ENCODE peak calls at places on chromosome 16, in ten cellular contexts. One of them, this sample, is unnamed.

GRCh38 chr16:13070268-13070667 is 168.9 kb downstream of the SHISA9 start:
- DNase-seq in HS-27A: no peak
- DNase-seq in mucosa of gallbladder: no peak
- DNase-seq in activated CD8-positive, alpha-beta memory T cell treated with anti-CD3 and anti-CD28 coated beads for 4 hours: no peak
- DNase-seq in stimulated activated naive CD8-positive, alpha-beta T cell treated with anti-CD3 and anti-CD28 coated beads, Interleukin-15, amount 100 ng/mL, for 72 hours: no peak
- DNase-seq in heart right ventricle: no peak
- DNase-seq in activated T-cell treated with anti-CD3 and anti-CD28 coated beads for 1 hour: no peak
- DNase-seq in DMS79 treated with DMSO at 0.1 percent for 48 hours: no peak
- DNase-seq in activated naive CD4-positive, alpha-beta T cell treated with anti-CD3 and anti-CD28 coated beads, Interleukin-2, amount 10 ng/mL, durations not matched to agents 7 days and 5 days: no peak
- DNase-seq in NCI-H1694: no peak
- DNase-seq in this sample: no peak

GRCh38 chr16:16042076-16042475 is 92.7 kb downstream of the ABCC1 start:
- DNase-seq in mucosa of gallbladder: peak
- DNase-seq in activated T-cell treated with anti-CD3 and anti-CD28 coated beads for 1 hour: no peak
- DNase-seq in activated CD8-positive, alpha-beta memory T cell treated with anti-CD3 and anti-CD28 coated beads for 4 hours: no peak
- DNase-seq in activated naive CD4-positive, alpha-beta T cell treated with anti-CD3 and anti-CD28 coated beads, Interleukin-2, amount 10 ng/mL, durations not matched to agents 7 days and 5 days: no peak
- DNase-seq in heart right ventricle: peak
- DNase-seq in NCI-H1694: peak
- DNase-seq in DMS79 treated with DMSO at 0.1 percent for 48 hours: no peak
- DNase-seq in HS-27A: peak
- DNase-seq in stimulated activated naive CD8-positive, alpha-beta T cell treated with anti-CD3 and anti-CD28 coated beads, Interleukin-15, amount 100 ng/mL, for 72 hours: no peak
- DNase-seq in this sample: no peak

GRCh38 chr16:49788505-49788904 is 67.4 kb downstream of the ZNF423 start:
- DNase-seq in activated CD8-positive, alpha-beta memory T cell treated with anti-CD3 and anti-CD28 coated beads for 4 hours: no peak
- DNase-seq in activated T-cell treated with anti-CD3 and anti-CD28 coated beads for 1 hour: no peak
- DNase-seq in heart right ventricle: peak
- DNase-seq in activated naive CD4-positive, alpha-beta T cell treated with anti-CD3 and anti-CD28 coated beads, Interleukin-2, amount 10 ng/mL, durations not matched to agents 7 days and 5 days: no peak
- DNase-seq in NCI-H1694: no peak
- DNase-seq in mucosa of gallbladder: no peak
- DNase-seq in stimulated activated naive CD8-positive, alpha-beta T cell treated with anti-CD3 and anti-CD28 coated beads, Interleukin-15, amount 100 ng/mL, for 72 hours: no peak
- DNase-seq in HS-27A: no peak
- DNase-seq in DMS79 treated with DMSO at 0.1 percent for 48 hours: no peak
- DNase-seq in this sample: no peak

GRCh38 chr16:50323335-50324011 is 45.3 kb downstream of the BRD7 start:
- DNase-seq in mucosa of gallbladder: no peak
- DNase-seq in activated T-cell treated with anti-CD3 and anti-CD28 coated beads for 1 hour: no peak
- DNase-seq in activated CD8-positive, alpha-beta memory T cell treated with anti-CD3 and anti-CD28 coated beads for 4 hours: no peak
- DNase-seq in activated naive CD4-positive, alpha-beta T cell treated with anti-CD3 and anti-CD28 coated beads, Interleukin-2, amount 10 ng/mL, durations not matched to agents 7 days and 5 days: no peak
- DNase-seq in DMS79 treated with DMSO at 0.1 percent for 48 hours: no peak
- DNase-seq in heart right ventricle: no peak
- DNase-seq in NCI-H1694: peak
- DNase-seq in HS-27A: no peak
- DNase-seq in stimulated activated naive CD8-positive, alpha-beta T cell treated with anti-CD3 and anti-CD28 coated beads, Interleukin-15, amount 100 ng/mL, for 72 hours: no peak
- DNase-seq in this sample: no peak

GRCh38 chr16:69040144-69040909 is 65.1 kb upstream of the HAS3 start:
- DNase-seq in mucosa of gallbladder: peak
- DNase-seq in activated CD8-positive, alpha-beta memory T cell treated with anti-CD3 and anti-CD28 coated beads for 4 hours: no peak
- DNase-seq in HS-27A: no peak
- DNase-seq in activated T-cell treated with anti-CD3 and anti-CD28 coated beads for 1 hour: no peak
- DNase-seq in activated naive CD4-positive, alpha-beta T cell treated with anti-CD3 and anti-CD28 coated beads, Interleukin-2, amount 10 ng/mL, durations not matched to agents 7 days and 5 days: no peak
- DNase-seq in heart right ventricle: no peak
- DNase-seq in NCI-H1694: no peak
- DNase-seq in stimulated activated naive CD8-positive, alpha-beta T cell treated with anti-CD3 and anti-CD28 coated beads, Interleukin-15, amount 100 ng/mL, for 72 hours: no peak
- DNase-seq in DMS79 treated with DMSO at 0.1 percent for 48 hours: no peak
- DNase-seq in this sample: no peak

GRCh38 chr16:29675811-29676643 is 3.0 kb upstream of the QPRT start:
- DNase-seq in activated naive CD4-positive, alpha-beta T cell treated with anti-CD3 and anti-CD28 coated beads, Interleukin-2, amount 10 ng/mL, durations not matched to agents 7 days and 5 days: peak
- DNase-seq in activated T-cell treated with anti-CD3 and anti-CD28 coated beads for 1 hour: no peak
- DNase-seq in HS-27A: no peak
- DNase-seq in mucosa of gallbladder: no peak
- DNase-seq in activated CD8-positive, alpha-beta memory T cell treated with anti-CD3 and anti-CD28 coated beads for 4 hours: no peak
- DNase-seq in heart right ventricle: no peak
- DNase-seq in NCI-H1694: no peak
- DNase-seq in stimulated activated naive CD8-positive, alpha-beta T cell treated with anti-CD3 and anti-CD28 coated beads, Interleukin-15, amount 100 ng/mL, for 72 hours: no peak
- DNase-seq in DMS79 treated with DMSO at 0.1 percent for 48 hours: no peak
- DNase-seq in this sample: no peak

GRCh38 chr16:3718019-3718391 is 681 bp upstream of the TRAP1 start:
- DNase-seq in activated naive CD4-positive, alpha-beta T cell treated with anti-CD3 and anti-CD28 coated beads, Interleukin-2, amount 10 ng/mL, durations not matched to agents 7 days and 5 days: no peak
- DNase-seq in activated CD8-positive, alpha-beta memory T cell treated with anti-CD3 and anti-CD28 coated beads for 4 hours: no peak
- DNase-seq in activated T-cell treated with anti-CD3 and anti-CD28 coated beads for 1 hour: no peak
- DNase-seq in mucosa of gallbladder: no peak
- DNase-seq in HS-27A: no peak
- DNase-seq in DMS79 treated with DMSO at 0.1 percent for 48 hours: no peak
- DNase-seq in stimulated activated naive CD8-positive, alpha-beta T cell treated with anti-CD3 and anti-CD28 coated beads, Interleukin-15, amount 100 ng/mL, for 72 hours: no peak
- DNase-seq in heart right ventricle: no peak
- DNase-seq in NCI-H1694: no peak
- DNase-seq in this sample: no peak

GRCh38 chr16:75385507-75386152 is 47.7 kb downstream of the CFDP1 start:
- DNase-seq in stimulated activated naive CD8-positive, alpha-beta T cell treated with anti-CD3 and anti-CD28 coated beads, Interleukin-15, amount 100 ng/mL, for 72 hours: no peak
- DNase-seq in activated naive CD4-positive, alpha-beta T cell treated with anti-CD3 and anti-CD28 coated beads, Interleukin-2, amount 10 ng/mL, durations not matched to agents 7 days and 5 days: no peak
- DNase-seq in NCI-H1694: peak
- DNase-seq in HS-27A: peak
- DNase-seq in DMS79 treated with DMSO at 0.1 percent for 48 hours: peak
- DNase-seq in mucosa of gallbladder: no peak
- DNase-seq in heart right ventricle: no peak
- DNase-seq in activated CD8-positive, alpha-beta memory T cell treated with anti-CD3 and anti-CD28 coated beads for 4 hours: no peak
- DNase-seq in activated T-cell treated with anti-CD3 and anti-CD28 coated beads for 1 hour: no peak
- DNase-seq in this sample: no peak

GRCh38 chr16:11152205-11152604 is 103.8 kb downstream of the SOCS1 start:
- DNase-seq in HS-27A: no peak
- DNase-seq in heart right ventricle: no peak
- DNase-seq in activated T-cell treated with anti-CD3 and anti-CD28 coated beads for 1 hour: no peak
- DNase-seq in DMS79 treated with DMSO at 0.1 percent for 48 hours: no peak
- DNase-seq in mucosa of gallbladder: no peak
- DNase-seq in NCI-H1694: peak
- DNase-seq in activated naive CD4-positive, alpha-beta T cell treated with anti-CD3 and anti-CD28 coated beads, Interleukin-2, amount 10 ng/mL, durations not matched to agents 7 days and 5 days: no peak
- DNase-seq in stimulated activated naive CD8-positive, alpha-beta T cell treated with anti-CD3 and anti-CD28 coated beads, Interleukin-15, amount 100 ng/mL, for 72 hours: no peak
- DNase-seq in activated CD8-positive, alpha-beta memory T cell treated with anti-CD3 and anti-CD28 coated beads for 4 hours: no peak
- DNase-seq in this sample: no peak

GRCh38 chr16:10683160-10683559 is 11.6 kb downstream of the TEKT5 start:
- DNase-seq in DMS79 treated with DMSO at 0.1 percent for 48 hours: no peak
- DNase-seq in HS-27A: no peak
- DNase-seq in activated T-cell treated with anti-CD3 and anti-CD28 coated beads for 1 hour: no peak
- DNase-seq in heart right ventricle: peak
- DNase-seq in stimulated activated naive CD8-positive, alpha-beta T cell treated with anti-CD3 and anti-CD28 coated beads, Interleukin-15, amount 100 ng/mL, for 72 hours: no peak
- DNase-seq in mucosa of gallbladder: no peak
- DNase-seq in activated CD8-positive, alpha-beta memory T cell treated with anti-CD3 and anti-CD28 coated beads for 4 hours: no peak
- DNase-seq in activated naive CD4-positive, alpha-beta T cell treated with anti-CD3 and anti-CD28 coated beads, Interleukin-2, amount 10 ng/mL, durations not matched to agents 7 days and 5 days: no peak
- DNase-seq in NCI-H1694: peak
- DNase-seq in this sample: no peak

GRCh38 chr16:87505834-87506233 is 13.0 kb upstream of the ZCCHC14 start:
- DNase-seq in activated T-cell treated with anti-CD3 and anti-CD28 coated beads for 1 hour: no peak
- DNase-seq in activated naive CD4-positive, alpha-beta T cell treated with anti-CD3 and anti-CD28 coated beads, Interleukin-2, amount 10 ng/mL, durations not matched to agents 7 days and 5 days: no peak
- DNase-seq in mucosa of gallbladder: no peak
- DNase-seq in NCI-H1694: no peak
- DNase-seq in DMS79 treated with DMSO at 0.1 percent for 48 hours: no peak
- DNase-seq in stimulated activated naive CD8-positive, alpha-beta T cell treated with anti-CD3 and anti-CD28 coated beads, Interleukin-15, amount 100 ng/mL, for 72 hours: no peak
- DNase-seq in heart right ventricle: no peak
- DNase-seq in activated CD8-positive, alpha-beta memory T cell treated with anti-CD3 and anti-CD28 coated beads for 4 hours: no peak
- DNase-seq in HS-27A: no peak
- DNase-seq in this sample: no peak

GRCh38 chr16:56859636-56860035 is 5.4 kb upstream of the SLC12A3 start:
- DNase-seq in HS-27A: no peak
- DNase-seq in activated T-cell treated with anti-CD3 and anti-CD28 coated beads for 1 hour: no peak
- DNase-seq in heart right ventricle: no peak
- DNase-seq in mucosa of gallbladder: no peak
- DNase-seq in stimulated activated naive CD8-positive, alpha-beta T cell treated with anti-CD3 and anti-CD28 coated beads, Interleukin-15, amount 100 ng/mL, for 72 hours: no peak
- DNase-seq in DMS79 treated with DMSO at 0.1 percent for 48 hours: no peak
- DNase-seq in activated naive CD4-positive, alpha-beta T cell treated with anti-CD3 and anti-CD28 coated beads, Interleukin-2, amount 10 ng/mL, durations not matched to agents 7 days and 5 days: no peak
- DNase-seq in activated CD8-positive, alpha-beta memory T cell treated with anti-CD3 and anti-CD28 coated beads for 4 hours: no peak
- DNase-seq in NCI-H1694: no peak
- DNase-seq in this sample: no peak

GRCh38 chr16:67198238-67198734 is 645 bp upstream of the ELMO3 start:
- DNase-seq in DMS79 treated with DMSO at 0.1 percent for 48 hours: peak
- DNase-seq in HS-27A: no peak
- DNase-seq in NCI-H1694: peak
- DNase-seq in heart right ventricle: no peak
- DNase-seq in activated naive CD4-positive, alpha-beta T cell treated with anti-CD3 and anti-CD28 coated beads, Interleukin-2, amount 10 ng/mL, durations not matched to agents 7 days and 5 days: peak
- DNase-seq in activated T-cell treated with anti-CD3 and anti-CD28 coated beads for 1 hour: no peak
- DNase-seq in stimulated activated naive CD8-positive, alpha-beta T cell treated with anti-CD3 and anti-CD28 coated beads, Interleukin-15, amount 100 ng/mL, for 72 hours: no peak
- DNase-seq in activated CD8-positive, alpha-beta memory T cell treated with anti-CD3 and anti-CD28 coated beads for 4 hours: no peak
- DNase-seq in mucosa of gallbladder: peak
- DNase-seq in this sample: no peak

GRCh38 chr16:66515543-66516171 is 34.3 kb downstream of the TK2 start:
- DNase-seq in activated naive CD4-positive, alpha-beta T cell treated with anti-CD3 and anti-CD28 coated beads, Interleukin-2, amount 10 ng/mL, durations not matched to agents 7 days and 5 days: peak
- DNase-seq in stimulated activated naive CD8-positive, alpha-beta T cell treated with anti-CD3 and anti-CD28 coated beads, Interleukin-15, amount 100 ng/mL, for 72 hours: peak
- DNase-seq in NCI-H1694: no peak
- DNase-seq in heart right ventricle: no peak
- DNase-seq in HS-27A: peak
- DNase-seq in mucosa of gallbladder: peak
- DNase-seq in DMS79 treated with DMSO at 0.1 percent for 48 hours: no peak
- DNase-seq in activated CD8-positive, alpha-beta memory T cell treated with anti-CD3 and anti-CD28 coated beads for 4 hours: no peak
- DNase-seq in activated T-cell treated with anti-CD3 and anti-CD28 coated beads for 1 hour: no peak
- DNase-seq in this sample: no peak

GRCh38 chr16:15509593-15510520 is 75.5 kb downstream of the BMERB1 start:
- DNase-seq in DMS79 treated with DMSO at 0.1 percent for 48 hours: no peak
- DNase-seq in activated T-cell treated with anti-CD3 and anti-CD28 coated beads for 1 hour: no peak
- DNase-seq in stimulated activated naive CD8-positive, alpha-beta T cell treated with anti-CD3 and anti-CD28 coated beads, Interleukin-15, amount 100 ng/mL, for 72 hours: no peak
- DNase-seq in NCI-H1694: peak
- DNase-seq in activated CD8-positive, alpha-beta memory T cell treated with anti-CD3 and anti-CD28 coated beads for 4 hours: no peak
- DNase-seq in HS-27A: no peak
- DNase-seq in mucosa of gallbladder: no peak
- DNase-seq in heart right ventricle: no peak
- DNase-seq in activated naive CD4-positive, alpha-beta T cell treated with anti-CD3 and anti-CD28 coated beads, Interleukin-2, amount 10 ng/mL, durations not matched to agents 7 days and 5 days: peak
- DNase-seq in this sample: no peak

GRCh38 chr16:56938664-56939513 is 6.9 kb downstream of the HERPUD1 start:
- DNase-seq in DMS79 treated with DMSO at 0.1 percent for 48 hours: peak
- DNase-seq in activated CD8-positive, alpha-beta memory T cell treated with anti-CD3 and anti-CD28 coated beads for 4 hours: no peak
- DNase-seq in activated naive CD4-positive, alpha-beta T cell treated with anti-CD3 and anti-CD28 coated beads, Interleukin-2, amount 10 ng/mL, durations not matched to agents 7 days and 5 days: peak
- DNase-seq in heart right ventricle: no peak
- DNase-seq in HS-27A: no peak
- DNase-seq in mucosa of gallbladder: no peak
- DNase-seq in NCI-H1694: no peak
- DNase-seq in stimulated activated naive CD8-positive, alpha-beta T cell treated with anti-CD3 and anti-CD28 coated beads, Interleukin-15, amount 100 ng/mL, for 72 hours: no peak
- DNase-seq in activated T-cell treated with anti-CD3 and anti-CD28 coated beads for 1 hour: no peak
- DNase-seq in this sample: no peak

GRCh38 chr16:10601444-10602401 is 21.3 kb upstream of the EMP2 start:
- DNase-seq in HS-27A: no peak
- DNase-seq in DMS79 treated with DMSO at 0.1 percent for 48 hours: no peak
- DNase-seq in heart right ventricle: peak
- DNase-seq in NCI-H1694: peak
- DNase-seq in activated T-cell treated with anti-CD3 and anti-CD28 coated beads for 1 hour: no peak
- DNase-seq in activated naive CD4-positive, alpha-beta T cell treated with anti-CD3 and anti-CD28 coated beads, Interleukin-2, amount 10 ng/mL, durations not matched to agents 7 days and 5 days: no peak
- DNase-seq in activated CD8-positive, alpha-beta memory T cell treated with anti-CD3 and anti-CD28 coated beads for 4 hours: no peak
- DNase-seq in stimulated activated naive CD8-positive, alpha-beta T cell treated with anti-CD3 and anti-CD28 coated beads, Interleukin-15, amount 100 ng/mL, for 72 hours: no peak
- DNase-seq in mucosa of gallbladder: no peak
- DNase-seq in this sample: no peak

GRCh38 chr16:22232277-22233049 is 26.4 kb downstream of the EEF2K start:
- DNase-seq in NCI-H1694: no peak
- DNase-seq in activated T-cell treated with anti-CD3 and anti-CD28 coated beads for 1 hour: no peak
- DNase-seq in heart right ventricle: no peak
- DNase-seq in DMS79 treated with DMSO at 0.1 percent for 48 hours: peak
- DNase-seq in HS-27A: no peak
- DNase-seq in mucosa of gallbladder: peak
- DNase-seq in activated naive CD4-positive, alpha-beta T cell treated with anti-CD3 and anti-CD28 coated beads, Interleukin-2, amount 10 ng/mL, durations not matched to agents 7 days and 5 days: no peak
- DNase-seq in activated CD8-positive, alpha-beta memory T cell treated with anti-CD3 and anti-CD28 coated beads for 4 hours: no peak
- DNase-seq in stimulated activated naive CD8-positive, alpha-beta T cell treated with anti-CD3 and anti-CD28 coated beads, Interleukin-15, amount 100 ng/mL, for 72 hours: peak
- DNase-seq in this sample: no peak

GRCh38 chr16:77789085-77789611 is 784 bp downstream of the VAT1L start:
- DNase-seq in mucosa of gallbladder: no peak
- DNase-seq in stimulated activated naive CD8-positive, alpha-beta T cell treated with anti-CD3 and anti-CD28 coated beads, Interleukin-15, amount 100 ng/mL, for 72 hours: no peak
- DNase-seq in activated CD8-positive, alpha-beta memory T cell treated with anti-CD3 and anti-CD28 coated beads for 4 hours: no peak
- DNase-seq in activated T-cell treated with anti-CD3 and anti-CD28 coated beads for 1 hour: no peak
- DNase-seq in activated naive CD4-positive, alpha-beta T cell treated with anti-CD3 and anti-CD28 coated beads, Interleukin-2, amount 10 ng/mL, durations not matched to agents 7 days and 5 days: no peak
- DNase-seq in HS-27A: no peak
- DNase-seq in NCI-H1694: no peak
- DNase-seq in DMS79 treated with DMSO at 0.1 percent for 48 hours: peak
- DNase-seq in heart right ventricle: no peak
- DNase-seq in this sample: no peak

GRCh38 chr16:10817963-10818941 is at the start of gene TVP23A:
- DNase-seq in activated T-cell treated with anti-CD3 and anti-CD28 coated beads for 1 hour: no peak
- DNase-seq in NCI-H1694: no peak
- DNase-seq in HS-27A: no peak
- DNase-seq in activated naive CD4-positive, alpha-beta T cell treated with anti-CD3 and anti-CD28 coated beads, Interleukin-2, amount 10 ng/mL, durations not matched to agents 7 days and 5 days: no peak
- DNase-seq in stimulated activated naive CD8-positive, alpha-beta T cell treated with anti-CD3 and anti-CD28 coated beads, Interleukin-15, amount 100 ng/mL, for 72 hours: no peak
- DNase-seq in DMS79 treated with DMSO at 0.1 percent for 48 hours: no peak
- DNase-seq in heart right ventricle: peak
- DNase-seq in mucosa of gallbladder: no peak
- DNase-seq in activated CD8-positive, alpha-beta memory T cell treated with anti-CD3 and anti-CD28 coated beads for 4 hours: no peak
- DNase-seq in this sample: no peak

GRCh38 chr16:85659805-85660511 is 28.8 kb downstream of the GINS2 start:
- DNase-seq in activated CD8-positive, alpha-beta memory T cell treated with anti-CD3 and anti-CD28 coated beads for 4 hours: peak
- DNase-seq in NCI-H1694: peak
- DNase-seq in stimulated activated naive CD8-positive, alpha-beta T cell treated with anti-CD3 and anti-CD28 coated beads, Interleukin-15, amount 100 ng/mL, for 72 hours: peak
- DNase-seq in heart right ventricle: peak
- DNase-seq in DMS79 treated with DMSO at 0.1 percent for 48 hours: no peak
- DNase-seq in activated T-cell treated with anti-CD3 and anti-CD28 coated beads for 1 hour: peak
- DNase-seq in activated naive CD4-positive, alpha-beta T cell treated with anti-CD3 and anti-CD28 coated beads, Interleukin-2, amount 10 ng/mL, durations not matched to agents 7 days and 5 days: peak
- DNase-seq in HS-27A: peak
- DNase-seq in mucosa of gallbladder: no peak
- DNase-seq in this sample: peak

GRCh38 chr16:54654429-54654828 is 276.2 kb upstream of the IRX5 start:
- DNase-seq in NCI-H1694: peak
- DNase-seq in activated naive CD4-positive, alpha-beta T cell treated with anti-CD3 and anti-CD28 coated beads, Interleukin-2, amount 10 ng/mL, durations not matched to agents 7 days and 5 days: no peak
- DNase-seq in HS-27A: no peak
- DNase-seq in mucosa of gallbladder: no peak
- DNase-seq in stimulated activated naive CD8-positive, alpha-beta T cell treated with anti-CD3 and anti-CD28 coated beads, Interleukin-15, amount 100 ng/mL, for 72 hours: no peak
- DNase-seq in activated CD8-positive, alpha-beta memory T cell treated with anti-CD3 and anti-CD28 coated beads for 4 hours: no peak
- DNase-seq in heart right ventricle: peak
- DNase-seq in DMS79 treated with DMSO at 0.1 percent for 48 hours: peak
- DNase-seq in activated T-cell treated with anti-CD3 and anti-CD28 coated beads for 1 hour: no peak
- DNase-seq in this sample: no peak

GRCh38 chr16:59459811-59460210 is 725.7 kb upstream of the GOT2 start:
- DNase-seq in mucosa of gallbladder: no peak
- DNase-seq in DMS79 treated with DMSO at 0.1 percent for 48 hours: no peak
- DNase-seq in activated naive CD4-positive, alpha-beta T cell treated with anti-CD3 and anti-CD28 coated beads, Interleukin-2, amount 10 ng/mL, durations not matched to agents 7 days and 5 days: no peak
- DNase-seq in stimulated activated naive CD8-positive, alpha-beta T cell treated with anti-CD3 and anti-CD28 coated beads, Interleukin-15, amount 100 ng/mL, for 72 hours: no peak
- DNase-seq in activated T-cell treated with anti-CD3 and anti-CD28 coated beads for 1 hour: no peak
- DNase-seq in HS-27A: no peak
- DNase-seq in activated CD8-positive, alpha-beta memory T cell treated with anti-CD3 and anti-CD28 coated beads for 4 hours: no peak
- DNase-seq in NCI-H1694: no peak
- DNase-seq in heart right ventricle: no peak
- DNase-seq in this sample: no peak

GRCh38 chr16:85245307-85246172 is 133.3 kb upstream of the CIBAR2 start:
- DNase-seq in mucosa of gallbladder: peak
- DNase-seq in stimulated activated naive CD8-positive, alpha-beta T cell treated with anti-CD3 and anti-CD28 coated beads, Interleukin-15, amount 100 ng/mL, for 72 hours: peak
- DNase-seq in NCI-H1694: peak
- DNase-seq in activated naive CD4-positive, alpha-beta T cell treated with anti-CD3 and anti-CD28 coated beads, Interleukin-2, amount 10 ng/mL, durations not matched to agents 7 days and 5 days: peak
- DNase-seq in heart right ventricle: peak
- DNase-seq in HS-27A: peak
- DNase-seq in activated T-cell treated with anti-CD3 and anti-CD28 coated beads for 1 hour: peak
- DNase-seq in DMS79 treated with DMSO at 0.1 percent for 48 hours: no peak
- DNase-seq in activated CD8-positive, alpha-beta memory T cell treated with anti-CD3 and anti-CD28 coated beads for 4 hours: peak
- DNase-seq in this sample: peak

GRCh38 chr16:72621651-72622050 is 426.3 kb downstream of the ZFHX3 start:
- DNase-seq in heart right ventricle: no peak
- DNase-seq in HS-27A: no peak
- DNase-seq in activated T-cell treated with anti-CD3 and anti-CD28 coated beads for 1 hour: no peak
- DNase-seq in activated CD8-positive, alpha-beta memory T cell treated with anti-CD3 and anti-CD28 coated beads for 4 hours: no peak
- DNase-seq in activated naive CD4-positive, alpha-beta T cell treated with anti-CD3 and anti-CD28 coated beads, Interleukin-2, amount 10 ng/mL, durations not matched to agents 7 days and 5 days: no peak
- DNase-seq in DMS79 treated with DMSO at 0.1 percent for 48 hours: no peak
- DNase-seq in NCI-H1694: no peak
- DNase-seq in mucosa of gallbladder: no peak
- DNase-seq in stimulated activated naive CD8-positive, alpha-beta T cell treated with anti-CD3 and anti-CD28 coated beads, Interleukin-15, amount 100 ng/mL, for 72 hours: no peak
- DNase-seq in this sample: no peak

GRCh38 chr16:4879049-4879448 is 31.8 kb downstream of the UBN1 start:
- DNase-seq in activated naive CD4-positive, alpha-beta T cell treated with anti-CD3 and anti-CD28 coated beads, Interleukin-2, amount 10 ng/mL, durations not matched to agents 7 days and 5 days: no peak
- DNase-seq in activated T-cell treated with anti-CD3 and anti-CD28 coated beads for 1 hour: no peak
- DNase-seq in stimulated activated naive CD8-positive, alpha-beta T cell treated with anti-CD3 and anti-CD28 coated beads, Interleukin-15, amount 100 ng/mL, for 72 hours: no peak
- DNase-seq in HS-27A: no peak
- DNase-seq in NCI-H1694: no peak
- DNase-seq in mucosa of gallbladder: no peak
- DNase-seq in DMS79 treated with DMSO at 0.1 percent for 48 hours: no peak
- DNase-seq in activated CD8-positive, alpha-beta memory T cell treated with anti-CD3 and anti-CD28 coated beads for 4 hours: no peak
- DNase-seq in heart right ventricle: no peak
- DNase-seq in this sample: no peak

GRCh38 chr16:4316732-4317461 is 1.0 kb downstream of the GLIS2 start:
- DNase-seq in HS-27A: no peak
- DNase-seq in activated naive CD4-positive, alpha-beta T cell treated with anti-CD3 and anti-CD28 coated beads, Interleukin-2, amount 10 ng/mL, durations not matched to agents 7 days and 5 days: no peak
- DNase-seq in NCI-H1694: no peak
- DNase-seq in mucosa of gallbladder: no peak
- DNase-seq in stimulated activated naive CD8-positive, alpha-beta T cell treated with anti-CD3 and anti-CD28 coated beads, Interleukin-15, amount 100 ng/mL, for 72 hours: no peak
- DNase-seq in activated CD8-positive, alpha-beta memory T cell treated with anti-CD3 and anti-CD28 coated beads for 4 hours: no peak
- DNase-seq in DMS79 treated with DMSO at 0.1 percent for 48 hours: peak
- DNase-seq in activated T-cell treated with anti-CD3 and anti-CD28 coated beads for 1 hour: no peak
- DNase-seq in heart right ventricle: peak
- DNase-seq in this sample: no peak

GRCh38 chr16:17467923-17468540 is 2.7 kb downstream of the XYLT1 start:
- DNase-seq in HS-27A: no peak
- DNase-seq in stimulated activated naive CD8-positive, alpha-beta T cell treated with anti-CD3 and anti-CD28 coated beads, Interleukin-15, amount 100 ng/mL, for 72 hours: peak
- DNase-seq in heart right ventricle: peak
- DNase-seq in activated CD8-positive, alpha-beta memory T cell treated with anti-CD3 and anti-CD28 coated beads for 4 hours: no peak
- DNase-seq in activated T-cell treated with anti-CD3 and anti-CD28 coated beads for 1 hour: no peak
- DNase-seq in DMS79 treated with DMSO at 0.1 percent for 48 hours: peak
- DNase-seq in mucosa of gallbladder: peak
- DNase-seq in activated naive CD4-positive, alpha-beta T cell treated with anti-CD3 and anti-CD28 coated beads, Interleukin-2, amount 10 ng/mL, durations not matched to agents 7 days and 5 days: peak
- DNase-seq in NCI-H1694: peak
- DNase-seq in this sample: no peak

This sample was measured in stimulated activated naive B cell treated with anti-CD40 and anti-IgM and Interleukin-4, amounts not matched to agents 10 μg/mL and 1 μg/mL and 100 μg/mL, for 72 hours.